ENCODE peak calls at places on chromosomes 2 and 18, in eight cellular contexts. X, D, T, S, C, M, R and N are unnamed samples.

GRCh38 chr18:62346327-62347090 is 21.4 kb downstream of the TNFRSF11A start:
- DNase-seq in S (no peak), C (no peak), R (no peak), D (no peak), X (no peak), T (no peak), M (no peak), N (no peak)

GRCh38 chr2:9658972-9659371 is 28.2 kb upstream of the YWHAQ start:
- DNase-seq in M (no peak), S (no peak), R (peak), D (no peak), X (no peak), T (no peak), C (no peak), N (no peak)

GRCh38 chr2:65128297-65129190 is 1.4 kb downstream of the RAB1A start:
- DNase-seq in M (no peak), X (no peak), C (no peak), S (no peak), R (peak), D (no peak), T (no peak), N (no peak)

GRCh38 chr2:10530607-10531239 is 82.6 kb upstream of the ODC1 start:
- DNase-seq in D (no peak), T (no peak), R (no peak), M (no peak), C (no peak), X (no peak), S (no peak), N (no peak)

GRCh38 chr18:31402026-31402373 is 25.4 kb downstream of the DSG4 start:
- DNase-seq in M (no peak), D (no peak), C (no peak), R (no peak), X (no peak), S (no peak), T (no peak), N (no peak)

GRCh38 chr2:54725343-54726099 is 2.1 kb downstream of the EML6 start:
- DNase-seq in M (no peak), X (no peak), S (peak), R (no peak), C (no peak), T (no peak), D (no peak), N (peak)

GRCh38 chr18:46915800-46916550 is 1.3 kb downstream of the PIAS2 start:
- DNase-seq in S (peak), X (no peak), C (no peak), T (no peak), R (peak), D (no peak), M (no peak), N (no peak)

GRCh38 chr2:138029238-138029637 is 65.0 kb downstream of the HNMT start:
- DNase-seq in M (no peak), C (no peak), T (no peak), D (no peak), X (no peak), S (no peak), R (peak), N (no peak)

GRCh38 chr2:216404010-216404618 is 8.2 kb upstream of the SMARCAL1 start:
- DNase-seq in M (no peak), R (peak), S (no peak), T (peak), D (peak), C (peak), X (no peak), N (peak)

GRCh38 chr2:69601179-69601612 is 42.3 kb downstream of the AAK1 start:
- DNase-seq in S (no peak), M (no peak), R (peak), X (no peak), C (no peak), D (no peak), T (no peak), N (no peak)

GRCh38 chr18:63178526-63178880 is 141.1 kb downstream of the BCL2 start:
- DNase-seq in T (no peak), S (peak), R (no peak), D (no peak), C (no peak), X (no peak), M (peak), N (no peak)

GRCh38 chr2:73070651-73071451 is 661 bp downstream of the SFXN5 start:
- DNase-seq in R (peak), M (peak), C (peak), D (peak), S (peak), X (peak), T (peak), N (peak)